ENCODE peak calls at places on chromosomes 13 and 19, in five cellular contexts. C is esophagus squamous epithelium, Q is T-helper 17 cell, K is left ventricle myocardium inferior, G is aorta. D is an unnamed sample.

GRCh38 chr19:16382775-16383543 is 58.3 kb downstream of the KLF2 start:
- DNase-seq in C (no peak), Q (peak; percentile 60), K (peak; percentile 90), G (peak; percentile 92), D (peak; percentile 84)

GRCh38 chr19:57241181-57241580 is 749 bp downstream of the ZNF805 start:
- DNase-seq in C (no peak), Q (no peak), K (no peak), G (no peak), D (no peak)

GRCh38 chr19:47075941-47076340 is 27.5 kb upstream of the TMEM160 start:
- DNase-seq in C (no peak), Q (no peak), K (no peak), G (no peak), D (no peak)

GRCh38 chr13:30868806-30869470 is 37.1 kb upstream of the MEDAG start:
- DNase-seq in C (no peak), Q (no peak), K (no peak), G (no peak), D (no peak)

GRCh38 chr13:48778551-48779088 is 124.9 kb downstream of the CYSLTR2 start:
- DNase-seq in C (no peak), Q (no peak), K (no peak), G (no peak), D (no peak)

GRCh38 chr19:7203317-7203716 is 90.9 kb downstream of the INSR start:
- DNase-seq in C (no peak), Q (no peak), K (no peak), G (no peak), D (peak; percentile 41)

GRCh38 chr13:80850771-80851170 is 509.8 kb upstream of the SPRY2 start:
- DNase-seq in C (no peak), Q (no peak), K (no peak), G (no peak), D (no peak)

GRCh38 chr19:46481947-46482346 is 10.6 kb upstream of the PNMA8A start:
- DNase-seq in C (no peak), Q (no peak), K (no peak), G (no peak), D (no peak)

GRCh38 chr13:100088648-100089601 is at the start of gene PCCA:
- DNase-seq in C (peak; percentile 42), Q (peak; percentile 51), K (peak; percentile 97), G (peak; percentile 97), D (peak; percentile 95)

GRCh38 chr19:10419646-10420443 is 493 bp upstream of the PDE4A start:
- DNase-seq in C (no peak), Q (no peak), K (no peak), G (no peak), D (no peak)

GRCh38 chr13:104705031-104705750 is 1639.0 kb upstream of the SLC10A2 start:
- DNase-seq in C (no peak), Q (no peak), K (no peak), G (no peak), D (no peak)

GRCh38 chr19:27717825-27718224 is 1495.1 kb downstream of the UQCRFS1 start:
- DNase-seq in C (no peak), Q (no peak), K (no peak), G (no peak), D (no peak)

GRCh38 chr13:97856001-97856675 is 97.3 kb upstream of the IPO5 start:
- DNase-seq in C (no peak), Q (no peak), K (peak; percentile 34), G (peak; percentile 55), D (peak; percentile 28)

GRCh38 chr19:38383743-38384142 is 4.1 kb downstream of the GGN start:
- DNase-seq in C (no peak), Q (no peak), K (no peak), G (no peak), D (no peak)

GRCh38 chr13:30394798-30395191 is 27.5 kb upstream of the UBE2L5 start:
- DNase-seq in C (no peak), Q (no peak), K (no peak), G (no peak), D (no peak)

GRCh38 chr13:38542601-38543000 is 144.3 kb upstream of the FREM2 start:
- DNase-seq in C (no peak), Q (no peak), K (no peak), G (no peak), D (no peak)

GRCh38 chr19:57406516-57407123 is 4.3 kb upstream of the ZNF17 start:
- DNase-seq in C (no peak), Q (peak; percentile 24), K (peak; percentile 55), G (peak; percentile 51), D (peak; percentile 52)

GRCh38 chr13:41812851-41813250 is 148.1 kb downstream of the VWA8 start:
- DNase-seq in C (no peak), Q (no peak), K (no peak), G (no peak), D (no peak)

GRCh38 chr13:43132228-43132627 is 108.8 kb downstream of the DNAJC15 start:
- DNase-seq in C (no peak), Q (no peak), K (no peak), G (no peak), D (peak; percentile 32)

GRCh38 chr13:89324582-89324981 is 1653.4 kb downstream of the SLITRK5 start:
- DNase-seq in C (no peak), Q (no peak), K (no peak), G (no peak), D (no peak)

GRCh38 chr13:45916859-45917418 is 65.4 kb upstream of the SIAH3 start:
- DNase-seq in C (no peak), Q (no peak), K (no peak), G (no peak), D (no peak)

GRCh38 chr13:39451301-39451700 is 151.7 kb downstream of the LHFPL6 start:
- DNase-seq in C (no peak), Q (no peak), K (no peak), G (no peak), D (no peak)

GRCh38 chr19:38676023-38676877 is 28.8 kb downstream of the ACTN4 start:
- DNase-seq in C (no peak), Q (no peak), K (no peak), G (peak; percentile 49), D (peak; percentile 44)

GRCh38 chr19:1066748-1067340 is at the start of gene ARHGAP45:
- DNase-seq in C (no peak), Q (peak; percentile 81), K (no peak), G (peak; percentile 74), D (peak; percentile 57)

GRCh38 chr13:93951153-93951552 is 528.3 kb downstream of the DCT start:
- DNase-seq in C (no peak), Q (no peak), K (no peak), G (no peak), D (no peak)

GRCh38 chr19:35901854-35902661 is at the start of gene HCST:
- DNase-seq in C (no peak), Q (no peak), K (no peak), G (peak; percentile 69), D (peak; percentile 50)

GRCh38 chr19:55165952-55166529 is 372 bp downstream of the DNAAF3 start:
- DNase-seq in C (no peak), Q (no peak), K (peak; percentile 47), G (peak; percentile 69), D (peak; percentile 73)

GRCh38 chr13:101673360-101674105 is 221.1 kb downstream of the ITGBL1 start:
- DNase-seq in C (no peak), Q (no peak), K (no peak), G (no peak), D (no peak)

GRCh38 chr19:3114018-3114726 is 20.0 kb downstream of the GNA11 start:
- DNase-seq in C (no peak), Q (no peak), K (no peak), G (no peak), D (no peak)